ENCODE peak calls at places on chromosome 13, in four cellular contexts. One of them, this sample, is unnamed. For H3K36me3, the result is how much of the 10 kb centered on the place peaks cover.

GRCh38 chr13:37418490-37418889 is 180.1 kb downstream of the POSTN start:
- DNase-seq in heart right ventricle: no peak
- DNase-seq in colonic mucosa: no peak
- DNase-seq in pancreas: no peak
- DNase-seq in this sample: no peak

GRCh38 chr13:96968027-96968426 is 26.2 kb downstream of the OXGR1 start:
- DNase-seq in pancreas: no peak
- DNase-seq in colonic mucosa: no peak
- DNase-seq in heart right ventricle: no peak
- DNase-seq in this sample: no peak

GRCh38 chr13:90008707-90009149 is 1338.8 kb upstream of the MIR17HG start:
- DNase-seq in pancreas: no peak
- DNase-seq in colonic mucosa: no peak
- DNase-seq in heart right ventricle: no peak
- DNase-seq in this sample: no peak

GRCh38 chr13:51453959-51454703 is 1.3 kb upstream of the INTS6 start:
- DNase-seq in colonic mucosa: peak
- DNase-seq in heart right ventricle: peak
- DNase-seq in pancreas: peak
- DNase-seq in this sample: peak

GRCh38 chr13:36533806-36534205 is 101.5 kb downstream of the CCNA1 start:
- DNase-seq in heart right ventricle: no peak
- DNase-seq in colonic mucosa: no peak
- DNase-seq in pancreas: no peak
- DNase-seq in this sample: no peak

GRCh38 chr13:30306762-30307193 is 573 bp downstream of the KATNAL1 start:
- DNase-seq in heart right ventricle: peak
- DNase-seq in colonic mucosa: peak
- DNase-seq in pancreas: peak
- DNase-seq in this sample: peak

GRCh38 chr13:41196011-41196410 is 1.6 kb upstream of the KBTBD7 start:
- DNase-seq in colonic mucosa: no peak
- DNase-seq in pancreas: no peak
- DNase-seq in heart right ventricle: no peak
- DNase-seq in this sample: no peak

GRCh38 chr13:21075303-21076264 is 14.2 kb upstream of the LATS2 start:
- DNase-seq in pancreas: no peak
- DNase-seq in colonic mucosa: no peak
- DNase-seq in heart right ventricle: peak
- DNase-seq in this sample: peak

GRCh38 chr13:75481176-75482069 is 546 bp downstream of the TBC1D4 start:
- DNase-seq in pancreas: peak
- DNase-seq in heart right ventricle: peak
- DNase-seq in colonic mucosa: peak
- DNase-seq in this sample: peak

GRCh38 chr13:90393408-90393807 is 954.1 kb upstream of the MIR17HG start:
- DNase-seq in heart right ventricle: no peak
- DNase-seq in pancreas: no peak
- DNase-seq in colonic mucosa: no peak
- DNase-seq in this sample: no peak

GRCh38 chr13:41132512-41133152 is at the start of gene KBTBD6:
- DNase-seq in heart right ventricle: peak
- DNase-seq in colonic mucosa: peak
- DNase-seq in pancreas: peak
- DNase-seq in this sample: peak

GRCh38 chr13:78298657-78299056 is 304.7 kb downstream of the POU4F1 start:
- DNase-seq in colonic mucosa: no peak
- DNase-seq in heart right ventricle: no peak
- DNase-seq in pancreas: no peak
- DNase-seq in this sample: no peak

GRCh38 chr13:66765559-66765958 is 464.6 kb downstream of the PCDH9 start:
- DNase-seq in heart right ventricle: no peak
- DNase-seq in colonic mucosa: no peak
- DNase-seq in pancreas: no peak
- DNase-seq in this sample: no peak

GRCh38 chr13:43698743-43699142 is 88.0 kb downstream of the ENOX1 start:
- DNase-seq in pancreas: no peak
- DNase-seq in colonic mucosa: no peak
- DNase-seq in heart right ventricle: no peak
- DNase-seq in this sample: no peak

GRCh38 chr13:34671136-34671535 is 270.9 kb upstream of the NBEA start:
- DNase-seq in colonic mucosa: no peak
- DNase-seq in heart right ventricle: peak
- DNase-seq in pancreas: no peak
- DNase-seq in this sample: no peak

GRCh38 chr13:87234981-87235380 is 436.2 kb upstream of the SLITRK5 start:
- DNase-seq in pancreas: no peak
- DNase-seq in colonic mucosa: no peak
- DNase-seq in heart right ventricle: no peak
- DNase-seq in this sample: no peak

GRCh38 chr13:97004886-97005285 is 10.6 kb upstream of the OXGR1 start:
- DNase-seq in pancreas: no peak
- DNase-seq in heart right ventricle: no peak
- DNase-seq in colonic mucosa: no peak
- DNase-seq in this sample: no peak

GRCh38 chr13:83549671-83550070 is 332.6 kb downstream of the SLITRK1 start:
- DNase-seq in colonic mucosa: no peak
- DNase-seq in pancreas: no peak
- DNase-seq in heart right ventricle: no peak
- DNase-seq in this sample: no peak

GRCh38 chr13:42548731-42549554 is 25.0 kb upstream of the TNFSF11 start:
- DNase-seq in pancreas: no peak
- DNase-seq in heart right ventricle: peak
- DNase-seq in colonic mucosa: no peak
- DNase-seq in this sample: no peak

DNA sequence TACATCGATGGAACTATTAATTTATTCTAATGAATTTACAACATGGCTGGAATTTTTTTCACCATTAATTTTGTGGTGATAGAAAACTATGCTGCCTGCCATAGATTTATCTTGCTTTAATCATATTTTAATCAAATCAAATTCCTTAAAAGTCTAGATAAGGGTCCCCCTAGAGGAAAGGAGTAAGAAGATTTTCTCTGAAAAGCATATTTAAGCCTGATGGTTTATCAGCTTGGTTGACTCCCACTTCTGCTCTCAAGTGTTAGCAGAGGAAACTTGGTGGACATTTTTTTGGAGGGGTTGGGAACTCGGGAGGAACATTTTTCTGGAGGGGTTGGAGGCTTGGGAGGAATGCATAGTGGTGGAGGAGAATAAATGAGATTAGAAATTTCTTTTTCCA is 253.3 kb downstream of the KCNRG start:
- DNase-seq in heart right ventricle: no peak
- DNase-seq in colonic mucosa: no peak
- DNase-seq in pancreas: no peak
- DNase-seq in this sample: no peak
- TF ChIP-seq CTCF in heart right ventricle: no peak
- TF ChIP-seq CTCF in colonic mucosa: no peak
- TF ChIP-seq CTCF in pancreas: no peak
- TF ChIP-seq CTCF in this sample: no peak

DNA sequence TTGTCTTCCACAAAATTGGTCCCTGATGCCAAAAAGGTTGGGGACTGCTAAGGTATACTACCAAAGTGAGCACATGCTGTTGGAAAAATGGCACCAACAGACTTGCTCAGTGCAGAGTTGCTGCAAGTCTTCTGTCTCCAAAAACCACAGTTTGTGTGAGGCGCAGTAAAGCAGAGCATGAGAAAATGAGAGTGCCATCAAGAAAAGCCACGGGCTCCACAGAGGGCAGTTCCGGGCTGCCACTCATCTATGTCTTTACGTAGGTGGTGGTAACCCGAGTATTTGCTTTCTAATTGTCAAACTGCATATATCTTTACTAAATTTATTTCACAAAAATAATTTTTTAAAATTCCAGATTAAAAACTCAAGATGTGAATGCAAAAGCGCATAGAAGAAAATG is 123.8 kb downstream of the RNF17 start:
- DNase-seq in pancreas: no peak
- DNase-seq in colonic mucosa: no peak
- DNase-seq in heart right ventricle: no peak
- DNase-seq in this sample: no peak
- H3K36me3 ChIP-seq in pancreas: under half
- H3K36me3 ChIP-seq in colonic mucosa: under half
- H3K36me3 ChIP-seq in heart right ventricle: half or more
- H3K36me3 ChIP-seq in this sample: under half

DNA sequence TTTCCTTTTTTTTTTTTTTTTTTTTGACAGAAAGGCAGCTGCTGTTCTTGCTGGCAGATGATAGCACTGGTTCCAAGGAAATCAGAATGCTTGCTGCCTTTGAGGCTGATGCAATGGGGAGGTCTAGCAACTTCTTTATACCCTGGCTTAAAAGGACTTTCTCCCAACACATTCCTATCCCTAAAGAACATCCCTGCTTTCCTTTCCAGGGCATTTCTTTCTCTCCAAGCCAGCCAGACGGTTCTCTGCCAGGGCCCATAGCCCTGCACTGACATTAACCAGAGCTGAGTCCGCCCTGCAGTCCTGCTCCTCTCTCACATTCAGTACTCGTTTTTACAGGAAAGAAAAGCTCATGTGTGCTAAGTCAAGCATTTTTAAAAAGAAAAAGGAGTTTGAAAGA is 133.8 kb upstream of the WASF3 start:
- DNase-seq in colonic mucosa: no peak
- DNase-seq in heart right ventricle: peak
- DNase-seq in pancreas: no peak
- DNase-seq in this sample: no peak
- TF ChIP-seq CTCF in colonic mucosa: no peak
- TF ChIP-seq CTCF in heart right ventricle: no peak
- TF ChIP-seq CTCF in pancreas: no peak
- TF ChIP-seq CTCF in this sample: no peak

GRCh38 chr13:113179374-113180230 is 21.2 kb downstream of the PROZ start:
- DNase-seq in colonic mucosa: no peak
- DNase-seq in pancreas: no peak
- DNase-seq in heart right ventricle: no peak
- DNase-seq in this sample: peak

GRCh38 chr13:113178896-113179167 is 20.4 kb downstream of the PROZ start:
- DNase-seq in heart right ventricle: no peak
- DNase-seq in pancreas: no peak
- DNase-seq in colonic mucosa: no peak
- DNase-seq in this sample: no peak

GRCh38 chr13:113183450-113184129 is 24.9 kb downstream of the PCID2 start:
- DNase-seq in heart right ventricle: no peak
- DNase-seq in colonic mucosa: no peak
- DNase-seq in pancreas: no peak
- DNase-seq in this sample: no peak

GRCh38 chr13:113184568-113185440 is 23.7 kb downstream of the PCID2 start:
- DNase-seq in colonic mucosa: no peak
- DNase-seq in pancreas: no peak
- DNase-seq in heart right ventricle: no peak
- DNase-seq in this sample: no peak

DNA sequence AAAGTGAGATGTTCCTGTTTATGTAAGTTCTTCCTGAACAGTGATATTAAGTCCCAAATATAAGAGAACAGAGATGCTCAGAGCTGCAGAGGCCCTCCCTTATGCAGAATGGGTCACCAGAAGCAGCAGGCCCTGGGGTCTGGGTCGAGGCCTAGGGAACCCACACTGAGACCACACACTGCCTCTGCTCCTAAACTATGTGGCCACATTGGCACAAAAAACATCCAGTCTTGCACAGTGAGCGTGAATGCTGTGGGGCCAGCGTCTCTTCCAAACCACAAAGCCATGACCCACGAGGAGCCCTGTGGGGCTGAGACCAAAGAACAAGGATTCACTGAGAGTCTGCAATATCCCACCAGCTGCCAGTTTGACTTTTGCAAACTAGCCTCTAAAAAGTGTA is 23.6 kb downstream of the PROZ start:
- DNase-seq in heart right ventricle: no peak
- DNase-seq in pancreas: no peak
- DNase-seq in colonic mucosa: no peak
- DNase-seq in this sample: no peak
- H3K36me3 ChIP-seq in heart right ventricle: half or more
- H3K36me3 ChIP-seq in pancreas: under half
- H3K36me3 ChIP-seq in colonic mucosa: under half
- H3K36me3 ChIP-seq in this sample: under half

DNA sequence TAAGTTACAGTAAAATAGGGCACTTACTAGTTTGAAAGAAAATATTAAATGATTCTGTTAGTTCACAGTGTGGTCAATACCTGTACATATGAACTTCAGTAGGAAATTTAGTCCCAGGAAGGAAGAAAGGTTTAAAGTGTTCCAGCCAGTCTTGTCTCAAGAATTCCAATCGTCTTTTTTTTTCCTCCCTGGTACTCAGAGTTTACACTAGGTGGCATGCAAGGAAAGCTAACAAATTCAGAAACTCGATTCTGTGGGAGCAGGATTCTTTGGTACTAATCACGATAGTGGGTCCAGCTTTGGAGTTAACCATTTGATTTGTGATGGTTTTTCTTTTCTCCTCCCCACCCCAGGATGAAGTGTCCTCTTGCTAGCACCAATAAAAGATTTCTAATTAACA is 43.6 kb downstream of the POLR1D start:
- DNase-seq in pancreas: no peak
- DNase-seq in heart right ventricle: no peak
- DNase-seq in colonic mucosa: no peak
- DNase-seq in this sample: no peak
- TF ChIP-seq CTCF in pancreas: no peak
- TF ChIP-seq CTCF in heart right ventricle: no peak
- TF ChIP-seq CTCF in colonic mucosa: no peak
- TF ChIP-seq CTCF in this sample: peak

DNA sequence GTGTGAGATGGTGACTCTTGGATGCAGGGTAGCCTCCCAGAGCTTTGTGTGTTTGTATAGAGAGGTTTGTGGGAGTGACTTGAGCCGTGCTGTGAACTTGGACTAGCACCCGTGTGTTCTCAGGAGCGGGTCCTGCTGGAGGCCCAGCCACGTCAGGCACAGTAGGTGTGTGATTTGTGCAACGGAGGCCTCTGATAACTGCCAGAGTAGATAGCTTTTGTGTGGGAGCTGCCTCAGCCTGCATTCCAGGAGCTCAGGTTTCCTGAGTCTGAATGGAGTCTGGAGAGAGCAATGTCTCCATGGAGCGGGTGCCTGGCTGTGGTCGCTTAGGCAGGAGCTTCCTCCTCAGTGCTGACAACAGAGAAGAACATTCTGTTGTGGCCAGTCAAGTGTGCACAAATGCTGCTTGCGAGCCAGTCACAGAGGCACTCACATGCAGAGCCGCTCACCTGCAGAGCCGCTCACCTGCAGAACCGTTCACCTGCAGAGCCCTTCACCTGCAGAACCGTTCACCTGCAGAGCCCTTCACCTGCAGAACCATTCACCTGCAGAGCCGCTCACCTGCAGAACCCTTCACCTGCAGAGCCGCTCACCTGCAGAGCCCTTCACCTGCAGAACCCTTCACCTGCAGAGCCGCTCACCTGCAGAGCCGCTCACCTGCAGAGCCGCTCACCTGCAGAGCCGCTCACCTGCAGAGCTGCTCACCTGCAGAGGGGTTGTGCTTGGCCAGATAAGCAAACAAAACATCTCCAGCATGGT is 32.6 kb downstream of the TFDP1 start:
- DNase-seq in pancreas: peak
- DNase-seq in heart right ventricle: no peak
- DNase-seq in colonic mucosa: no peak
- DNase-seq in this sample: no peak
- H3K36me3 ChIP-seq in pancreas: under half
- H3K36me3 ChIP-seq in heart right ventricle: under half
- H3K36me3 ChIP-seq in colonic mucosa: under half
- H3K36me3 ChIP-seq in this sample: under half

GRCh38 chr13:91813255-91813654 is 414.8 kb downstream of the GPC5 start:
- DNase-seq in pancreas: no peak
- DNase-seq in colonic mucosa: no peak
- DNase-seq in heart right ventricle: peak
- DNase-seq in this sample: no peak

GRCh38 chr13:91817250-91817649 is 418.8 kb downstream of the GPC5 start:
- DNase-seq in colonic mucosa: no peak
- DNase-seq in heart right ventricle: no peak
- DNase-seq in pancreas: no peak
- DNase-seq in this sample: no peak
- TF ChIP-seq CTCF in colonic mucosa: no peak
- TF ChIP-seq CTCF in heart right ventricle: peak
- TF ChIP-seq CTCF in pancreas: no peak
- TF ChIP-seq CTCF in this sample: no peak

GRCh38 chr13:113192279-113192678 is 16.2 kb downstream of the PCID2 start:
- DNase-seq in pancreas: no peak
- DNase-seq in colonic mucosa: no peak
- DNase-seq in heart right ventricle: no peak
- DNase-seq in this sample: no peak
- H3K36me3 ChIP-seq in pancreas: under half
- H3K36me3 ChIP-seq in colonic mucosa: under half
- H3K36me3 ChIP-seq in heart right ventricle: half or more
- H3K36me3 ChIP-seq in this sample: under half